ENCODE peak calls at places on chromosomes 1 and 21, in seven cellular contexts. W is iris pigment epithelial cell; Z is Panc1; N is stimulated activated CD8-positive, alpha-beta memory T cell treated with anti-CD3 and anti-CD28 coated beads, Interleukin-7, amount 100 ng/mL, for 1 hour; F is naive B cell; G is nephron progenitor cell; D is hypothalamus. C is an unnamed sample.

GRCh38 chr1:22343456-22344426 is 107.9 kb upstream of the ZBTB40 start:
- DNase-seq in W (no peak), Z (no peak), N (no peak), F (no peak), G (no peak), D (no peak), C (no peak)

GRCh38 chr1:16434501-16434900 is 2.7 kb downstream of the SPATA21 start:
- DNase-seq in W (peak), Z (no peak), N (no peak), F (no peak), G (no peak), D (no peak), C (no peak)

GRCh38 chr1:53450225-53450624 is 9.0 kb upstream of the DMRTB1 start:
- DNase-seq in W (no peak), Z (no peak), N (no peak), F (no peak), G (peak), D (no peak), C (no peak)

GRCh38 chr1:178506177-178506576 is 6.7 kb upstream of the TEX35 start:
- DNase-seq in W (no peak), Z (no peak), N (no peak), F (no peak), G (no peak), D (no peak), C (no peak)

GRCh38 chr1:147492207-147492606 is 49.1 kb upstream of the BCL9 start:
- DNase-seq in W (no peak), Z (no peak), N (no peak), F (no peak), G (no peak), D (no peak), C (no peak)

GRCh38 chr1:206804156-206804737 is 32.0 kb upstream of the IL10 start:
- DNase-seq in W (no peak), Z (no peak), N (no peak), F (no peak), G (no peak), D (no peak), C (no peak)

GRCh38 chr1:186680031-186681012 is at the start of gene PTGS2:
- DNase-seq in W (peak), Z (no peak), N (no peak), F (no peak), G (peak), D (peak), C (peak)

GRCh38 chr1:117600966-117601365 is 4.9 kb upstream of the TENT5C start:
- DNase-seq in W (peak), Z (no peak), N (no peak), F (no peak), G (no peak), D (no peak), C (no peak)

GRCh38 chr1:202577381-202577780 is 132.9 kb downstream of the SYT2 start:
- DNase-seq in W (peak), Z (no peak), N (no peak), F (no peak), G (no peak), D (no peak), C (no peak)

GRCh38 chr21:15221799-15222386 is 157.1 kb upstream of the NRIP1 start:
- DNase-seq in W (peak), Z (no peak), N (no peak), F (no peak), G (peak), D (no peak), C (no peak)

GRCh38 chr1:150001415-150001814 is 9.1 kb downstream of the OTUD7B start:
- DNase-seq in W (no peak), Z (no peak), N (no peak), F (no peak), G (no peak), D (no peak), C (no peak)

GRCh38 chr1:64223329-64224151 is 20.1 kb downstream of the UBE2U start:
- DNase-seq in W (peak), Z (no peak), N (no peak), F (no peak), G (no peak), D (no peak), C (peak)

GRCh38 chr1:178940022-178940765 is 69.3 kb upstream of the ANGPTL1 start:
- DNase-seq in W (peak), Z (no peak), N (no peak), F (no peak), G (no peak), D (no peak), C (no peak)

GRCh38 chr1:33348676-33349080 is 27.8 kb upstream of the A3GALT2 start:
- DNase-seq in W (peak), Z (no peak), N (no peak), F (peak), G (no peak), D (no peak), C (no peak)

GRCh38 chr1:153963850-153964331 is 554 bp upstream of the SLC39A1 start:
- DNase-seq in W (peak), Z (no peak), N (no peak), F (no peak), G (peak), D (no peak), C (no peak)

GRCh38 chr21:32113486-32113885 is 165.4 kb downstream of the MIS18A start:
- DNase-seq in W (no peak), Z (no peak), N (no peak), F (no peak), G (no peak), D (no peak), C (no peak)

GRCh38 chr1:28503117-28503516 is 2.7 kb upstream of the RCC1 start:
- DNase-seq in W (no peak), Z (no peak), N (no peak), F (no peak), G (no peak), D (no peak), C (no peak)

GRCh38 chr1:225919906-225920305 is 4.1 kb downstream of the PYCR2 start:
- DNase-seq in W (peak), Z (no peak), N (no peak), F (no peak), G (no peak), D (peak), C (peak)

GRCh38 chr1:43007377-43008105 is 48.9 kb upstream of the SLC2A1 start:
- DNase-seq in W (no peak), Z (no peak), N (no peak), F (no peak), G (peak), D (no peak), C (no peak)

GRCh38 chr1:154550657-154551056 is 7.8 kb downstream of the UBE2Q1 start:
- DNase-seq in W (no peak), Z (no peak), N (no peak), F (no peak), G (no peak), D (no peak), C (no peak)

GRCh38 chr21:31293986-31294385 is 50.1 kb downstream of the TIAM1 start:
- DNase-seq in W (peak), Z (no peak), N (no peak), F (no peak), G (no peak), D (no peak), C (no peak)

GRCh38 chr1:27990920-27991537 is 31.3 kb downstream of the XKR8 start:
- DNase-seq in W (peak), Z (no peak), N (no peak), F (no peak), G (no peak), D (no peak), C (no peak)

GRCh38 chr1:229445828-229446227 is 11.9 kb upstream of the ACTA1 start:
- DNase-seq in W (no peak), Z (no peak), N (no peak), F (no peak), G (no peak), D (no peak), C (no peak)

GRCh38 chr21:38768385-38769071 is 37.2 kb upstream of the ETS2 start:
- DNase-seq in W (peak), Z (peak), N (no peak), F (no peak), G (no peak), D (no peak), C (no peak)